ENCODE peak calls at places on chromosomes 6 and 20, in ten cellular contexts. One of them, this sample, is unnamed.

GRCh38 chr6:151475653-151476523 is 17.9 kb upstream of the CCDC170 start:
- DNase-seq in heart left ventricle: no peak
- DNase-seq in endodermal cell: peak; percentile 72
- DNase-seq in ovary: peak; percentile 59
- DNase-seq in left lung: no peak
- DNase-seq in H1: peak; percentile 62
- DNase-seq in upper lobe of right lung: peak; percentile 69
- DNase-seq in adrenal gland: peak; percentile 40
- DNase-seq in CD8-positive, alpha-beta memory T cell: peak; percentile 25
- DNase-seq in RWPE2: no peak
- DNase-seq in this sample: peak; percentile 42

GRCh38 chr6:90086517-90086916 is 192.2 kb downstream of the GJA10 start:
- DNase-seq in heart left ventricle: no peak
- DNase-seq in RWPE2: peak; percentile 79
- DNase-seq in H1: no peak
- DNase-seq in CD8-positive, alpha-beta memory T cell: no peak
- DNase-seq in endodermal cell: peak; percentile 58
- DNase-seq in upper lobe of right lung: no peak
- DNase-seq in adrenal gland: no peak
- DNase-seq in ovary: no peak
- DNase-seq in left lung: no peak
- DNase-seq in this sample: no peak

GRCh38 chr6:154758125-154758524 is 24.9 kb downstream of the SCAF8 start:
- DNase-seq in adrenal gland: no peak
- DNase-seq in RWPE2: no peak
- DNase-seq in upper lobe of right lung: no peak
- DNase-seq in heart left ventricle: no peak
- DNase-seq in endodermal cell: no peak
- DNase-seq in ovary: no peak
- DNase-seq in H1: no peak
- DNase-seq in CD8-positive, alpha-beta memory T cell: no peak
- DNase-seq in left lung: no peak
- DNase-seq in this sample: no peak

GRCh38 chr6:105564503-105564902 is 161.6 kb upstream of the PREP start:
- DNase-seq in heart left ventricle: no peak
- DNase-seq in ovary: no peak
- DNase-seq in upper lobe of right lung: no peak
- DNase-seq in endodermal cell: no peak
- DNase-seq in left lung: no peak
- DNase-seq in CD8-positive, alpha-beta memory T cell: no peak
- DNase-seq in adrenal gland: no peak
- DNase-seq in RWPE2: no peak
- DNase-seq in H1: no peak
- DNase-seq in this sample: no peak

GRCh38 chr6:118377711-118378414 is 170.2 kb upstream of the PLN start:
- DNase-seq in ovary: no peak
- DNase-seq in H1: peak; percentile 54
- DNase-seq in CD8-positive, alpha-beta memory T cell: no peak
- DNase-seq in endodermal cell: peak; percentile 52
- DNase-seq in heart left ventricle: peak; percentile 49
- DNase-seq in upper lobe of right lung: peak; percentile 73
- DNase-seq in RWPE2: no peak
- DNase-seq in left lung: peak; percentile 64
- DNase-seq in adrenal gland: no peak
- DNase-seq in this sample: no peak

GRCh38 chr20:48722002-48722731 is 105.6 kb downstream of the PREX1 start:
- DNase-seq in upper lobe of right lung: no peak
- DNase-seq in heart left ventricle: no peak
- DNase-seq in CD8-positive, alpha-beta memory T cell: no peak
- DNase-seq in adrenal gland: peak; percentile 48
- DNase-seq in RWPE2: no peak
- DNase-seq in endodermal cell: no peak
- DNase-seq in ovary: no peak
- DNase-seq in left lung: no peak
- DNase-seq in H1: no peak
- DNase-seq in this sample: no peak

GRCh38 chr20:13412806-13413445 is 191.9 kb downstream of the ISM1 start:
- DNase-seq in left lung: no peak
- DNase-seq in ovary: no peak
- DNase-seq in RWPE2: no peak
- DNase-seq in adrenal gland: no peak
- DNase-seq in heart left ventricle: no peak
- DNase-seq in upper lobe of right lung: no peak
- DNase-seq in H1: no peak
- DNase-seq in endodermal cell: no peak
- DNase-seq in CD8-positive, alpha-beta memory T cell: no peak
- DNase-seq in this sample: peak; percentile 73

GRCh38 chr6:35452186-35453090 is at the start of gene FANCE:
- DNase-seq in heart left ventricle: peak; percentile 95
- DNase-seq in ovary: peak; percentile 97
- DNase-seq in upper lobe of right lung: peak; percentile 98
- DNase-seq in H1: peak; percentile 100
- DNase-seq in adrenal gland: peak; percentile 90
- DNase-seq in RWPE2: peak; percentile 92
- DNase-seq in CD8-positive, alpha-beta memory T cell: peak; percentile 94
- DNase-seq in endodermal cell: peak; percentile 100
- DNase-seq in left lung: peak; percentile 100
- DNase-seq in this sample: peak; percentile 97

GRCh38 chr6:132525866-132526265 is 12.2 kb upstream of the TAAR9 start:
- DNase-seq in heart left ventricle: no peak
- DNase-seq in left lung: no peak
- DNase-seq in CD8-positive, alpha-beta memory T cell: no peak
- DNase-seq in ovary: no peak
- DNase-seq in adrenal gland: no peak
- DNase-seq in H1: no peak
- DNase-seq in endodermal cell: peak; percentile 53
- DNase-seq in RWPE2: no peak
- DNase-seq in upper lobe of right lung: no peak
- DNase-seq in this sample: no peak

GRCh38 chr20:59413326-59413865 is 113.0 kb downstream of the EDN3 start:
- DNase-seq in upper lobe of right lung: no peak
- DNase-seq in left lung: no peak
- DNase-seq in RWPE2: no peak
- DNase-seq in adrenal gland: no peak
- DNase-seq in ovary: no peak
- DNase-seq in endodermal cell: peak; percentile 32
- DNase-seq in CD8-positive, alpha-beta memory T cell: no peak
- DNase-seq in heart left ventricle: no peak
- DNase-seq in H1: no peak
- DNase-seq in this sample: no peak

GRCh38 chr20:16518068-16518783 is 55.0 kb downstream of the KIF16B start:
- DNase-seq in left lung: no peak
- DNase-seq in heart left ventricle: peak; percentile 29
- DNase-seq in upper lobe of right lung: no peak
- DNase-seq in adrenal gland: peak; percentile 41
- DNase-seq in endodermal cell: peak; percentile 88
- DNase-seq in CD8-positive, alpha-beta memory T cell: no peak
- DNase-seq in RWPE2: no peak
- DNase-seq in H1: no peak
- DNase-seq in ovary: no peak
- DNase-seq in this sample: peak; percentile 61

GRCh38 chr20:24502184-24502583 is 32.8 kb downstream of the SYNDIG1 start:
- DNase-seq in H1: peak; percentile 17
- DNase-seq in upper lobe of right lung: no peak
- DNase-seq in RWPE2: no peak
- DNase-seq in CD8-positive, alpha-beta memory T cell: no peak
- DNase-seq in adrenal gland: peak; percentile 61
- DNase-seq in left lung: no peak
- DNase-seq in ovary: no peak
- DNase-seq in endodermal cell: no peak
- DNase-seq in heart left ventricle: no peak
- DNase-seq in this sample: no peak

GRCh38 chr6:89650579-89650978 is 12.0 kb upstream of the LYRM2 start:
- DNase-seq in left lung: no peak
- DNase-seq in upper lobe of right lung: no peak
- DNase-seq in RWPE2: no peak
- DNase-seq in endodermal cell: no peak
- DNase-seq in ovary: no peak
- DNase-seq in heart left ventricle: no peak
- DNase-seq in CD8-positive, alpha-beta memory T cell: no peak
- DNase-seq in adrenal gland: no peak
- DNase-seq in H1: no peak
- DNase-seq in this sample: no peak

GRCh38 chr6:90770778-90771177 is 183.9 kb upstream of the MAP3K7 start:
- DNase-seq in H1: no peak
- DNase-seq in upper lobe of right lung: no peak
- DNase-seq in left lung: no peak
- DNase-seq in RWPE2: no peak
- DNase-seq in heart left ventricle: no peak
- DNase-seq in adrenal gland: no peak
- DNase-seq in CD8-positive, alpha-beta memory T cell: no peak
- DNase-seq in ovary: no peak
- DNase-seq in endodermal cell: no peak
- DNase-seq in this sample: no peak

GRCh38 chr6:70314240-70314639 is 11.4 kb upstream of the COL9A1 start:
- DNase-seq in H1: no peak
- DNase-seq in heart left ventricle: no peak
- DNase-seq in RWPE2: no peak
- DNase-seq in upper lobe of right lung: no peak
- DNase-seq in left lung: no peak
- DNase-seq in adrenal gland: no peak
- DNase-seq in endodermal cell: no peak
- DNase-seq in CD8-positive, alpha-beta memory T cell: no peak
- DNase-seq in ovary: no peak
- DNase-seq in this sample: no peak

DNA sequence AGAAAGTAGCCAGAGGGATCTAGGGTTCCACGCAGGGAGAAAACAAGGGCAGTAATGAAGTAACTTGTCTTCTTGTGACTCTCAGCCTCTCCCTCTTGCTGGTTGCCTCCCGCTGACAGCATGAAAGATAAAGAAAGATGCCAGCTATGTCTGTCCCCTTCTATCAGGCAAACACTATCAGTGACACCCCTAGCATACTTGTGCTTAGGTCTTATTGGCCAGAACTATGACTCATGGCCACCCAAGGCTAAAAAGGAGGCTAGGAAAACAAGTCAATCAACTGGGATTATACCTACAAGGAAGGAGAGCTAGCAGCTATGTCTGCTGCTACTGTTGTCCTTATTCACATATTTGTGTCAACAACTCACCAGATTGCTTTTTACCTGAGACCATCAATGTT is 206.8 kb upstream of the SOX4 start:
- DNase-seq in RWPE2: no peak
- DNase-seq in adrenal gland: no peak
- DNase-seq in upper lobe of right lung: no peak
- DNase-seq in left lung: no peak
- DNase-seq in heart left ventricle: no peak
- DNase-seq in endodermal cell: peak; percentile 84
- DNase-seq in ovary: no peak
- DNase-seq in H1: no peak
- DNase-seq in CD8-positive, alpha-beta memory T cell: no peak
- DNase-seq in this sample: peak; percentile 98
- H3K27ac ChIP-seq in RWPE2: no peak overlapping the region
- H3K27ac ChIP-seq in adrenal gland: no peak overlapping the region
- H3K27ac ChIP-seq in upper lobe of right lung: no peak overlapping the region
- H3K27ac ChIP-seq in left lung: no peak overlapping the region
- H3K27ac ChIP-seq in heart left ventricle: no peak overlapping the region
- H3K27ac ChIP-seq in endodermal cell: no peak overlapping the region
- H3K27ac ChIP-seq in ovary: no peak overlapping the region
- H3K27ac ChIP-seq in H1: no peak overlapping the region
- H3K27ac ChIP-seq in CD8-positive, alpha-beta memory T cell: no peak overlapping the region
- H3K27ac ChIP-seq in this sample: peak overlapping the region; percentile 51

DNA sequence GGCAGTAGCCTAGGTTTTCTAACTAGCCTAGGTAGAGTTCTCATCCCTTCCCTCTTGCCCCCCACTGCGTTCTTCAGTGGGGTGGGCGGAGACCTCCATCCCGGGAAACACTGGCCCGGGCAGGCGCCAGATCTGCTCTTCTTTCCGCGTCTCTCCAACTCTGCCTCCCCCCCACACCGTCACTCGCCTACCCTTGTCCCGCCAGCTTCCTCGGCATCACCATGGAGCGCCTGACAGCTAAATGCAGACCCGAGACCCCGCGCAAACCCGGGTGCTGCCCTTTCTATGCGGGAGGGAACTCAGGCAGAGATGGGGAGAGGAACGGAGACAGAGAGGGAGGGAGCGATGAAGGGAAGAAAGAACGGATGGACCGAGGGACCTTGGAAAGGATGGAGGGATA is 1494.8 kb upstream of the DEFB115 start:
- DNase-seq in left lung: no peak
- DNase-seq in RWPE2: peak; percentile 75
- DNase-seq in H1: no peak
- DNase-seq in upper lobe of right lung: no peak
- DNase-seq in adrenal gland: no peak
- DNase-seq in endodermal cell: no peak
- DNase-seq in CD8-positive, alpha-beta memory T cell: no peak
- DNase-seq in ovary: no peak
- DNase-seq in heart left ventricle: no peak
- DNase-seq in this sample: no peak
- H3K4me3 ChIP-seq in left lung: no peak overlapping the region
- H3K4me3 ChIP-seq in RWPE2: no peak overlapping the region
- H3K4me3 ChIP-seq in H1: no peak overlapping the region
- H3K4me3 ChIP-seq in upper lobe of right lung: no peak overlapping the region
- H3K4me3 ChIP-seq in adrenal gland: no peak overlapping the region
- H3K4me3 ChIP-seq in endodermal cell: no peak overlapping the region
- H3K4me3 ChIP-seq in CD8-positive, alpha-beta memory T cell: no peak overlapping the region
- H3K4me3 ChIP-seq in ovary: no peak overlapping the region
- H3K4me3 ChIP-seq in heart left ventricle: no peak overlapping the region
- H3K4me3 ChIP-seq in this sample: no peak overlapping the region

GRCh38 chr20:46539113-46539512 is 11.3 kb downstream of the OCSTAMP start:
- DNase-seq in adrenal gland: no peak
- DNase-seq in heart left ventricle: no peak
- DNase-seq in H1: no peak
- DNase-seq in endodermal cell: no peak
- DNase-seq in upper lobe of right lung: no peak
- DNase-seq in left lung: no peak
- DNase-seq in RWPE2: no peak
- DNase-seq in ovary: no peak
- DNase-seq in CD8-positive, alpha-beta memory T cell: no peak
- DNase-seq in this sample: no peak
- H3K27me3 ChIP-seq in adrenal gland: peaks cover 6% of the 10 kb centered on the region
- H3K27me3 ChIP-seq in heart left ventricle: peaks cover 42% of the 10 kb centered on the region
- H3K27me3 ChIP-seq in H1: no peaks in the 10 kb centered on the region
- H3K27me3 ChIP-seq in endodermal cell: no peaks in the 10 kb centered on the region
- H3K27me3 ChIP-seq in upper lobe of right lung: peaks cover 28% of the 10 kb centered on the region
- H3K27me3 ChIP-seq in left lung: peaks cover 16% of the 10 kb centered on the region
- H3K27me3 ChIP-seq in RWPE2: peaks cover 66% of the 10 kb centered on the region
- H3K27me3 ChIP-seq in ovary: no peaks in the 10 kb centered on the region
- H3K27me3 ChIP-seq in CD8-positive, alpha-beta memory T cell: peaks cover 3% of the 10 kb centered on the region
- H3K27me3 ChIP-seq in this sample: peaks cover 85% of the 10 kb centered on the region

GRCh38 chr20:41405436-41405835 is 38.8 kb upstream of the EMILIN3 start:
- DNase-seq in left lung: no peak
- DNase-seq in adrenal gland: no peak
- DNase-seq in ovary: no peak
- DNase-seq in RWPE2: no peak
- DNase-seq in heart left ventricle: no peak
- DNase-seq in CD8-positive, alpha-beta memory T cell: no peak
- DNase-seq in upper lobe of right lung: no peak
- DNase-seq in H1: no peak
- DNase-seq in endodermal cell: no peak
- DNase-seq in this sample: no peak
- H3K27ac ChIP-seq in left lung: no peak overlapping the region
- H3K27ac ChIP-seq in adrenal gland: no peak overlapping the region
- H3K27ac ChIP-seq in ovary: no peak overlapping the region
- H3K27ac ChIP-seq in RWPE2: no peak overlapping the region
- H3K27ac ChIP-seq in heart left ventricle: no peak overlapping the region
- H3K27ac ChIP-seq in CD8-positive, alpha-beta memory T cell: no peak overlapping the region
- H3K27ac ChIP-seq in upper lobe of right lung: no peak overlapping the region
- H3K27ac ChIP-seq in H1: no peak overlapping the region
- H3K27ac ChIP-seq in endodermal cell: no peak overlapping the region
- H3K27ac ChIP-seq in this sample: no peak overlapping the region

GRCh38 chr20:8210749-8211148 is 78.7 kb downstream of the PLCB1 start:
- DNase-seq in heart left ventricle: no peak
- DNase-seq in endodermal cell: no peak
- DNase-seq in RWPE2: no peak
- DNase-seq in left lung: no peak
- DNase-seq in H1: no peak
- DNase-seq in CD8-positive, alpha-beta memory T cell: no peak
- DNase-seq in adrenal gland: no peak
- DNase-seq in ovary: no peak
- DNase-seq in upper lobe of right lung: no peak
- DNase-seq in this sample: no peak
- H3K4me3 ChIP-seq in heart left ventricle: no peak overlapping the region
- H3K4me3 ChIP-seq in endodermal cell: no peak overlapping the region
- H3K4me3 ChIP-seq in RWPE2: no peak overlapping the region
- H3K4me3 ChIP-seq in left lung: no peak overlapping the region
- H3K4me3 ChIP-seq in H1: no peak overlapping the region
- H3K4me3 ChIP-seq in CD8-positive, alpha-beta memory T cell: no peak overlapping the region
- H3K4me3 ChIP-seq in adrenal gland: no peak overlapping the region
- H3K4me3 ChIP-seq in ovary: no peak overlapping the region
- H3K4me3 ChIP-seq in upper lobe of right lung: no peak overlapping the region
- H3K4me3 ChIP-seq in this sample: no peak overlapping the region